ENCODE peak calls at places on chromosomes 6 and 20, in five cellular contexts. U is astrocyte of the spinal cord, P is HT-29, R is T-helper 17 cell, K is left lung. Y is an unnamed sample.

GRCh38 chr6:73460044-73460443 is 1.5 kb upstream of the MTO1 start:
- DNase-seq in U (no peak), R (no peak), K (no peak), P (no peak), Y (no peak)

GRCh38 chr6:71387179-71387578 is 98.6 kb downstream of the OGFRL1 start:
- DNase-seq in P (no peak), K (no peak), R (no peak), U (no peak), Y (no peak)

GRCh38 chr6:39003072-39003471 is 45.5 kb upstream of the GLP1R start:
- DNase-seq in R (no peak), P (peak), K (no peak), U (no peak), Y (no peak)

GRCh38 chr6:106907754-106908153 is 66.8 kb downstream of the CD24 start:
- DNase-seq in P (no peak), U (no peak), R (no peak), K (no peak), Y (no peak)

GRCh38 chr20:32356935-32357868 is 929 bp upstream of the ASXL1 start:
- DNase-seq in R (no peak), P (peak), U (peak), K (no peak), Y (peak)

GRCh38 chr20:61584851-61585250 is 332.8 kb downstream of the CDH4 start:
- DNase-seq in K (no peak), P (no peak), U (no peak), R (no peak), Y (no peak)

GRCh38 chr20:3783068-3783489 is 1.8 kb upstream of the SPEF1 start:
- DNase-seq in U (no peak), P (no peak), K (no peak), R (no peak), Y (no peak)

GRCh38 chr20:294602-295001 is 2.8 kb upstream of the ZCCHC3 start:
- DNase-seq in U (no peak), K (no peak), R (no peak), P (no peak), Y (no peak)

GRCh38 chr20:15708984-15709598 is 864.2 kb downstream of the KIF16B start:
- DNase-seq in P (peak), U (no peak), K (no peak), R (no peak), Y (no peak)

GRCh38 chr6:157206359-157206815 is 116.9 kb downstream of the TMEM242 start:
- DNase-seq in K (peak), P (no peak), R (no peak), U (no peak), Y (no peak)

GRCh38 chr6:56890683-56891429 is 64.1 kb upstream of the BEND6 start:
- DNase-seq in P (no peak), K (no peak), R (no peak), U (peak), Y (no peak)

GRCh38 chr6:40816601-40817000 is 222.4 kb downstream of the UNC5CL start:
- DNase-seq in U (no peak), K (no peak), R (no peak), P (no peak), Y (no peak)

GRCh38 chr6:1044040-1044836 is 267.7 kb upstream of the FOXQ1 start:
- DNase-seq in R (no peak), P (peak), K (no peak), U (no peak), Y (no peak)

GRCh38 chr6:170232186-170233002 is 58.5 kb downstream of the DLL1 start:
- DNase-seq in R (no peak), P (no peak), U (no peak), K (peak), Y (no peak)

GRCh38 chr6:106117579-106117978 is 31.4 kb downstream of the PRDM1 start:
- DNase-seq in R (peak), P (no peak), K (no peak), U (no peak), Y (no peak)

GRCh38 chr6:125598422-125598821 is 151.0 kb upstream of the HEY2 start:
- DNase-seq in U (peak), R (no peak), K (no peak), P (peak), Y (peak)

GRCh38 chr6:52523363-52524207 is 53.3 kb downstream of the TRAM2 start:
- DNase-seq in P (no peak), R (no peak), K (no peak), U (no peak), Y (no peak)

GRCh38 chr6:219641-220198 is 72.6 kb upstream of the DUSP22 start:
- DNase-seq in K (peak), R (no peak), U (peak), P (no peak), Y (peak)

GRCh38 chr20:47187450-47188195 is 168.9 kb downstream of the ZMYND8 start:
- DNase-seq in U (no peak), R (no peak), P (no peak), K (no peak), Y (no peak)

GRCh38 chr20:36275441-36276189 is 30.5 kb upstream of the DLGAP4 start:
- DNase-seq in P (no peak), R (no peak), K (no peak), U (no peak), Y (peak)

GRCh38 chr6:39493717-39494116 is 171.2 kb upstream of the KCNK16 start:
- DNase-seq in P (no peak), K (no peak), U (no peak), R (no peak), Y (no peak)

Y was measured in lower leg skin.